ENCODE peak calls at places on chromosome 5, in six cellular contexts. X is lower leg skin, W is Peyer's patch, K is A549, V is NB4, R is HCT116. Z is an unnamed sample.

GRCh38 chr5:178515776-178516561 is 74.2 kb downstream of the COL23A1 start:
- DNase-seq in X (no peak), W (no peak), K (no peak), V (no peak), R (no peak), Z (no peak)

GRCh38 chr5:110612778-110613396 is 113.6 kb downstream of the TMEM232 start:
- DNase-seq in X (no peak), W (no peak), K (no peak), V (no peak), R (no peak), Z (peak; percentile 88)

GRCh38 chr5:35771321-35771720 is 85.4 kb upstream of the IL7R start:
- DNase-seq in X (no peak), W (no peak), K (no peak), V (no peak), R (no peak), Z (no peak)

GRCh38 chr5:149170292-149170691 is 29.0 kb downstream of the ABLIM3 start:
- DNase-seq in X (no peak), W (no peak), K (no peak), V (no peak), R (no peak), Z (no peak)

GRCh38 chr5:60487885-60488425 is 212.0 kb downstream of the DEPDC1B start:
- DNase-seq in X (peak; percentile 53), W (no peak), K (peak; percentile 46), V (no peak), R (no peak), Z (no peak)

GRCh38 chr5:150516011-150516410 is 8.1 kb downstream of the NDST1 start:
- DNase-seq in X (no peak), W (no peak), K (peak; percentile 41), V (no peak), R (no peak), Z (peak; percentile 81)

GRCh38 chr5:5533927-5534326 is 111.5 kb downstream of the ICE1 start:
- DNase-seq in X (no peak), W (no peak), K (no peak), V (no peak), R (no peak), Z (no peak)

GRCh38 chr5:24862117-24862516 is 217.3 kb upstream of the CDH10 start:
- DNase-seq in X (no peak), W (no peak), K (no peak), V (no peak), R (no peak), Z (no peak)

GRCh38 chr5:62985749-62986148 is 407.1 kb downstream of the LRRC70 start:
- DNase-seq in X (no peak), W (no peak), K (no peak), V (no peak), R (no peak), Z (no peak)

GRCh38 chr5:36177715-36178556 is 26.0 kb downstream of the SKP2 start:
- DNase-seq in X (no peak), W (no peak), K (peak; percentile 56), V (peak; percentile 42), R (peak; percentile 7), Z (peak; percentile 49)

GRCh38 chr5:132176543-132176945 is 51.1 kb downstream of the P4HA2 start:
- DNase-seq in X (no peak), W (no peak), K (no peak), V (peak; percentile 28), R (no peak), Z (peak; percentile 12)

GRCh38 chr5:111551120-111551519 is 38.8 kb upstream of the STARD4 start:
- DNase-seq in X (no peak), W (no peak), K (no peak), V (no peak), R (no peak), Z (no peak)

GRCh38 chr5:175872287-175873089 is 1.1 kb downstream of the CPLX2 start:
- DNase-seq in X (no peak), W (no peak), K (peak; percentile 80), V (peak; percentile 73), R (no peak), Z (no peak)

GRCh38 chr5:141017943-141018342 is 33.2 kb upstream of the PCDHB1 start:
- DNase-seq in X (no peak), W (no peak), K (no peak), V (no peak), R (no peak), Z (no peak)

GRCh38 chr5:1330847-1331831 is 13.8 kb downstream of the CLPTM1L start:
- DNase-seq in X (no peak), W (peak; percentile 48), K (no peak), V (no peak), R (no peak), Z (no peak)

GRCh38 chr5:159452480-159453167 is 122.3 kb upstream of the IL12B start:
- DNase-seq in X (no peak), W (no peak), K (no peak), V (peak; percentile 27), R (no peak), Z (no peak)

GRCh38 chr5:124620743-124621142 is 125.7 kb downstream of the ZNF608 start:
- DNase-seq in X (no peak), W (no peak), K (no peak), V (no peak), R (no peak), Z (no peak)

GRCh38 chr5:171868236-171868635 is 82.6 kb downstream of the SMIM23 start:
- DNase-seq in X (no peak), W (no peak), K (no peak), V (no peak), R (no peak), Z (no peak)

GRCh38 chr5:95972196-95972595 is 10.5 kb upstream of the ELL2 start:
- DNase-seq in X (no peak), W (no peak), K (no peak), V (no peak), R (no peak), Z (no peak)

GRCh38 chr5:127871448-127872153 is 168.4 kb downstream of the CCDC192 start:
- DNase-seq in X (peak; percentile 28), W (no peak), K (no peak), V (no peak), R (no peak), Z (no peak)

GRCh38 chr5:116154931-116155330 is 70.1 kb downstream of the COMMD10 start:
- DNase-seq in X (no peak), W (no peak), K (no peak), V (no peak), R (no peak), Z (no peak)

GRCh38 chr5:76716456-76717157 is 681 bp downstream of the F2R start:
- DNase-seq in X (no peak), W (no peak), K (peak; percentile 47), V (no peak), R (no peak), Z (peak; percentile 16)

GRCh38 chr5:115068239-115069086 is 101.2 kb downstream of the TRIM36 start:
- DNase-seq in X (no peak), W (no peak), K (peak; percentile 62), V (peak; percentile 47), R (peak; percentile 26), Z (peak; percentile 36)

GRCh38 chr5:95609711-95610110 is 10.2 kb upstream of the GPR150 start:
- DNase-seq in X (no peak), W (no peak), K (no peak), V (no peak), R (no peak), Z (no peak)

GRCh38 chr5:72179816-72180440 is 72.7 kb downstream of the MAP1B start:
- DNase-seq in X (no peak), W (no peak), K (no peak), V (no peak), R (no peak), Z (no peak)

GRCh38 chr5:1406681-1407640 is 38.3 kb downstream of the SLC6A3 start:
- DNase-seq in X (no peak), W (peak; percentile 28), K (no peak), V (no peak), R (no peak), Z (no peak)

GRCh38 chr5:130109152-130109551 is 204.9 kb downstream of the CHSY3 start:
- DNase-seq in X (no peak), W (no peak), K (peak; percentile 50), V (peak; percentile 34), R (peak; percentile 34), Z (peak; percentile 24)

GRCh38 chr5:159814810-159815585 is 101.3 kb upstream of the ADRA1B start:
- DNase-seq in X (no peak), W (no peak), K (peak; percentile 57), V (no peak), R (no peak), Z (no peak)

GRCh38 chr5:109865636-109866035 is 175.9 kb downstream of the MAN2A1 start:
- DNase-seq in X (no peak), W (no peak), K (peak; percentile 9), V (no peak), R (no peak), Z (peak; percentile 18)

GRCh38 chr5:90408571-90409317 is 812 bp downstream of the CETN3 start:
- DNase-seq in X (no peak), W (no peak), K (no peak), V (no peak), R (no peak), Z (peak; percentile 41)
- TF ChIP-seq POLR2A in X (no peak), W (no peak), K (peak; percentile 54), V (no peak), R (no peak), Z (no peak)

GRCh38 chr5:179777456-179777855 is 16.3 kb upstream of the LTC4S start:
- DNase-seq in X (no peak), W (no peak), K (no peak), V (no peak), R (no peak), Z (no peak)
- TF ChIP-seq POLR2A in X (no peak), W (no peak), K (no peak), V (no peak), R (no peak), Z (no peak)

GRCh38 chr5:168658394-168658793 is 79.2 kb upstream of the PANK3 start:
- DNase-seq in X (no peak), W (no peak), K (no peak), V (no peak), R (no peak), Z (no peak)

GRCh38 chr5:168654225-168654624 is 75.1 kb upstream of the PANK3 start:
- DNase-seq in X (no peak), W (no peak), K (no peak), V (no peak), R (no peak), Z (no peak)

GRCh38 chr5:168655316-168655715 is 76.1 kb upstream of the PANK3 start:
- DNase-seq in X (no peak), W (no peak), K (no peak), V (no peak), R (no peak), Z (no peak)

GRCh38 chr5:168659286-168659847 is 80.2 kb upstream of the PANK3 start:
- DNase-seq in X (no peak), W (no peak), K (no peak), V (no peak), R (no peak), Z (no peak)

DNA sequence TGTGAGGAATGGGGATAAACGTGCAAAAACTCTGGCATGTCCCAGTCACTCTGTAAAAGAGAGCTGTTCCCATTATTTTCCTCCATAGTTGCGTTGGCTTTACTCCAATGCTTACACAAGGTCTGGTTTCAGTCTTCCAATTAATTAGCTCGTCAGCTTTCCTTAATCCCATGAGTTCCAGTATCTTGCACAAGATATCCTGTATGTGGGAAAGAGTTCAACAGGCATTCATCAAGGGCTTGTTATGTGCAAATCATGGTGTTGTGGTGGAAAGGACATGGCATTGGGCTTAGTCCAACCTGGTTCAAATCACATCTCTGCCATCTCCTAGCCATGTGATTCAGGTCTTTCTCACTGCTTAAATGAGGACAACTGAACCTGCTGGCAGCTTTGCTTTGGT is 77.5 kb upstream of the PANK3 start:
- DNase-seq in X (peak; percentile 35), W (no peak), K (no peak), V (no peak), R (no peak), Z (no peak)
- TF ChIP-seq POLR2A in X (no peak), W (no peak), K (no peak), V (no peak), R (no peak), Z (no peak)

GRCh38 chr5:83095163-83095972 is 18.0 kb downstream of the XRCC4 start:
- DNase-seq in X (no peak), W (no peak), K (no peak), V (no peak), R (no peak), Z (no peak)
- TF ChIP-seq POLR2A in X (no peak), W (no peak), K (no peak), V (no peak), R (no peak), Z (no peak)

Z was measured in erythroblast.